ENCODE peak calls at places on chromosomes 12 and 14, in eight cellular contexts. D is H9, A is lower lobe of right lung, S is neural progenitor cell, I is uterus, G is thoracic aorta, O is Panc1, U is A673. F is an unnamed sample.

GRCh38 chr12:32248594-32249140 is 142.0 kb downstream of the BICD1 start:
- DNase-seq in O (no peak), S (no peak), G (no peak), D (no peak), A (no peak), I (no peak), U (peak; percentile 33), F (no peak)

GRCh38 chr14:58898655-58899316 is 261.0 kb downstream of the DACT1 start:
- DNase-seq in I (no peak), G (no peak), O (no peak), D (no peak), S (no peak), U (no peak), A (no peak), F (no peak)

GRCh38 chr12:530871-531270 is 71.1 kb downstream of the B4GALNT3 start:
- DNase-seq in S (no peak), D (no peak), O (no peak), G (no peak), A (no peak), I (no peak), U (peak; percentile 83), F (peak; percentile 81)

GRCh38 chr12:91913651-91914050 is 232.0 kb downstream of the BTG1 start:
- DNase-seq in I (no peak), U (no peak), S (no peak), A (no peak), O (no peak), D (no peak), G (no peak), F (no peak)

GRCh38 chr12:95118138-95118787 is 44.8 kb upstream of the NR2C1 start:
- DNase-seq in O (no peak), I (no peak), A (no peak), U (peak; percentile 11), S (no peak), G (no peak), D (no peak), F (no peak)

GRCh38 chr12:106736051-106736957 is 38.2 kb upstream of the RIC8B start:
- DNase-seq in U (peak; percentile 12), A (no peak), O (no peak), G (no peak), I (no peak), S (no peak), D (no peak), F (no peak)

GRCh38 chr14:88233915-88234314 is 89.2 kb downstream of the KCNK10 start:
- DNase-seq in U (peak; percentile 38), O (no peak), D (peak; percentile 61), S (peak; percentile 71), A (no peak), I (no peak), G (no peak), F (peak; percentile 25)

GRCh38 chr12:59708059-59708458 is 112.2 kb downstream of the SLC16A7 start:
- DNase-seq in O (no peak), I (no peak), U (no peak), D (no peak), S (no peak), A (no peak), G (no peak), F (no peak)

GRCh38 chr14:69055125-69055524 is 76.0 kb upstream of the ACTN1 start:
- DNase-seq in O (no peak), U (no peak), D (no peak), A (no peak), I (no peak), G (no peak), S (no peak), F (no peak)

GRCh38 chr12:98179151-98179550 is 336.2 kb upstream of the TMPO start:
- DNase-seq in S (no peak), I (no peak), A (no peak), G (no peak), O (no peak), D (no peak), U (no peak), F (no peak)

GRCh38 chr12:114982760-114983159 is 298.8 kb upstream of the TBX3 start:
- DNase-seq in G (no peak), O (no peak), S (no peak), A (no peak), D (no peak), U (no peak), I (no peak), F (no peak)

GRCh38 chr12:31728289-31728916 is 418 bp downstream of the AMN1 start:
- DNase-seq in U (peak; percentile 45), O (no peak), G (no peak), S (no peak), D (peak; percentile 56), A (peak; percentile 66), I (no peak), F (no peak)

GRCh38 chr14:63787995-63788946 is 60.4 kb upstream of the SGPP1 start:
- DNase-seq in D (no peak), A (no peak), I (no peak), S (peak; percentile 14), U (peak; percentile 10), O (no peak), G (no peak), F (peak; percentile 76)

GRCh38 chr12:117671734-117672133 is 297.1 kb downstream of the KSR2 start:
- DNase-seq in A (no peak), G (no peak), I (no peak), O (no peak), U (peak; percentile 70), D (peak; percentile 91), S (peak; percentile 75), F (peak; percentile 68)

GRCh38 chr12:92356405-92356804 is 210.8 kb upstream of the BTG1 start:
- DNase-seq in U (peak; percentile 18), S (no peak), A (no peak), I (no peak), G (no peak), O (no peak), D (no peak), F (no peak)

GRCh38 chr12:113261847-113262470 is 40.7 kb downstream of the TPCN1 start:
- DNase-seq in U (no peak), S (no peak), A (no peak), I (no peak), D (no peak), O (no peak), G (no peak), F (no peak)

GRCh38 chr12:98639526-98639925 is 5.1 kb downstream of the IKBIP start:
- DNase-seq in I (no peak), G (no peak), O (no peak), D (no peak), S (no peak), A (no peak), U (no peak), F (no peak)

GRCh38 chr14:69685217-69685616 is 73.8 kb downstream of the SUSD6 start:
- DNase-seq in D (no peak), U (no peak), S (no peak), I (no peak), O (peak; percentile 56), G (no peak), A (no peak), F (no peak)

DNA sequence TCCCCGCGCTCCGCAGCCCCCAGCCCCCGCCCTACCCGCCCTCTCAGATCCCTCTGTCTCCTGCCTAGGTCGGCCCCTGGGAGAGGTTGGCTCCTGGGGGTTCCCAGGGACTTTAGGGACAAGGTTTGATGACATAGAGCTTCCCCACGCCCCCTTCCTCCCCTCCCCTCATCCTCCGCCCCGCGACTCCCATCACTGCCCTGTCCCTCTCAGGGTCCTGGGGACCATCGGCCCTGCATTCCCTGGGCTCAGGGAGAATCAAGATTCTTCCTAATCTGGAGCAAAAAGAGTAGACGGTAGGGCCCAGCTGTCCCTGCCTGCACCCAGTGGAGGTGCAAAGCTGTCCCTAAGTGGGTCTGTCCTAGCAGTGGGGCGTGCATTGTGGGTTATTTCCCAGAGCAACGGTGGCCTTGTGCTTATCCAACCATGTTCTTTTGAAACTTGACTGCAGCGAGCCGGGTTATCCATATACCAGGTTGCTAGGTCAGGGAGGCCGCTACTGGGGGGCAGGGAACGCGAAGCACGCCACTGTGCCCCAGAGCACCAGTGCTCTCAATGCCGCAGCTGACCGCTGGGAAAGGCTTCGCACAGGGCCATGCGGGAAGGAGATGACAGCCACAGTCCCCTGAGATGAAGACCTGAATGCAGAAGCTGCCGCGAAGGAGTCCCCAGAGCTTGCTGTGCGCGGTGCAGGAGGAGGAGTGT is 124.4 kb upstream of the PRMT8 start:
- DNase-seq in I (no peak), S (no peak), G (no peak), A (no peak), O (no peak), U (no peak), D (peak; percentile 55), F (no peak)
- H3K27me3 ChIP-seq in I (peaks cover 12% of the 10 kb centered on the region), S (peaks cover 69% of the 10 kb centered on the region), G (no peaks in the 10 kb centered on the region), A (peaks cover 52% of the 10 kb centered on the region), O (peaks cover 2% of the 10 kb centered on the region), U (peaks cover 43% of the 10 kb centered on the region), D (peaks cover 16% of the 10 kb centered on the region), F (peaks cover 8% of the 10 kb centered on the region)

GRCh38 chr12:89497005-89497404 is 27.6 kb downstream of the GALNT4 start:
- DNase-seq in D (no peak), A (no peak), U (no peak), O (no peak), I (no peak), G (no peak), S (no peak), F (no peak)
- H3K27ac ChIP-seq in D (no peak overlapping the region), A (no peak overlapping the region), U (no peak overlapping the region), O (no peak overlapping the region), I (no peak overlapping the region), G (peak overlapping the region; percentile 67), S (no peak overlapping the region), F (no peak overlapping the region)

GRCh38 chr14:99589651-99590530 is 14.1 kb downstream of the CCDC85C start:
- DNase-seq in O (no peak), U (no peak), A (no peak), D (no peak), G (no peak), I (no peak), S (no peak), F (peak; percentile 44)

GRCh38 chr14:99592394-99592793 is 11.6 kb downstream of the CCDC85C start:
- DNase-seq in U (no peak), I (no peak), G (no peak), A (no peak), D (no peak), O (no peak), S (no peak), F (no peak)

GRCh38 chr14:99592933-99593753 is 10.9 kb downstream of the CCDC85C start:
- DNase-seq in I (no peak), S (peak; percentile 56), A (no peak), D (no peak), G (no peak), U (no peak), O (no peak), F (no peak)

GRCh38 chr14:99589031-99589441 is 15.0 kb downstream of the CCDC85C start:
- DNase-seq in D (no peak), U (no peak), G (no peak), S (no peak), O (no peak), I (no peak), A (no peak), F (no peak)

GRCh38 chr14:99590746-99591555 is 13.1 kb downstream of the CCDC85C start:
- DNase-seq in S (no peak), U (no peak), D (no peak), I (peak; percentile 26), A (no peak), O (no peak), G (no peak), F (peak; percentile 59)
- H3K4me1 ChIP-seq in S (peaks cover 30% of the 10 kb centered on the region), U (no peaks in the 10 kb centered on the region), D (peaks cover 2% of the 10 kb centered on the region), I (no peaks in the 10 kb centered on the region), A (peaks cover 61% of the 10 kb centered on the region), O (peaks cover 76% of the 10 kb centered on the region), G (no peaks in the 10 kb centered on the region), F (peaks cover 26% of the 10 kb centered on the region)

DNA sequence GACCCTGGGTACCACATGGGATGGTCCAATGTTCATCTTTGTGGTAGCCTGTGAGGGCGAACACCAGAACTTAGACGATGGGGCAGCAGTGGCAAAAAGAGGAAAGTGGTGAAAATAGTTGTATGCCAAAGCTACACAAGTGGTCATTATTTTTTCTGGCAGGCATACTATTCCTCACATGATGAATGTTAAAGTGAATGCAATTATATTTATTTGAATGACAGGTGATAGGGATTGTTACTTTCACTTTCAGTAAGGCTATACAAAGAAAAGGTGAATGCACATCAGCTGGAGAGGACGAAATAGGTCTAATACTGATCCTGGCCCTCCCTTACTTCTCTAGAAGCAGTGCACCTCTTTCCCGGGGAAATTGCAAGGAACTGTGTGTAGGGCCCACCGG is 470.1 kb downstream of the TMTC2 start:
- DNase-seq in G (no peak), I (no peak), A (no peak), U (no peak), S (no peak), O (no peak), D (no peak), F (no peak)
- H3K27me3 ChIP-seq in G (no peaks in the 10 kb centered on the region), I (no peaks in the 10 kb centered on the region), A (no peaks in the 10 kb centered on the region), U (no peaks in the 10 kb centered on the region), S (no peaks in the 10 kb centered on the region), O (no peaks in the 10 kb centered on the region), D (no peaks in the 10 kb centered on the region), F (no peaks in the 10 kb centered on the region)